ENCODE peak calls at places on chromosomes 7 and 10, in four cellular contexts. One of them, this sample, is unnamed. For H3K79me2, the result is how much of the 10 kb centered on the place peaks cover.

GRCh38 chr10:12902135-12902572 is 99.4 kb downstream of the CCDC3 start:
- DNase-seq in mesendoderm: peak
- DNase-seq in trophoblast cell: no peak
- DNase-seq in H1: peak
- DNase-seq in this sample: peak

GRCh38 chr7:51471199-51472016 is 154.8 kb upstream of the COBL start:
- DNase-seq in mesendoderm: peak
- DNase-seq in trophoblast cell: no peak
- DNase-seq in H1: peak
- DNase-seq in this sample: peak

GRCh38 chr10:62744136-62744535 is 60.4 kb upstream of the ADO start:
- DNase-seq in mesendoderm: no peak
- DNase-seq in trophoblast cell: no peak
- DNase-seq in H1: no peak
- DNase-seq in this sample: no peak

GRCh38 chr7:128724743-128725142 is 14.4 kb upstream of the CALU start:
- DNase-seq in mesendoderm: no peak
- DNase-seq in trophoblast cell: no peak
- DNase-seq in H1: no peak
- DNase-seq in this sample: no peak

GRCh38 chr7:124452176-124452575 is 313.4 kb downstream of the GPR37 start:
- DNase-seq in mesendoderm: no peak
- DNase-seq in trophoblast cell: no peak
- DNase-seq in H1: no peak
- DNase-seq in this sample: no peak

GRCh38 chr7:156474241-156474743 is 166.3 kb upstream of the RNF32 start:
- DNase-seq in mesendoderm: no peak
- DNase-seq in trophoblast cell: no peak
- DNase-seq in H1: no peak
- DNase-seq in this sample: no peak

GRCh38 chr7:44072364-44073231 is 7.2 kb upstream of the PGAM2 start:
- DNase-seq in mesendoderm: peak
- DNase-seq in trophoblast cell: peak
- DNase-seq in H1: peak
- DNase-seq in this sample: peak

GRCh38 chr10:119006451-119007210 is 22.9 kb upstream of the NANOS1 start:
- DNase-seq in mesendoderm: no peak
- DNase-seq in trophoblast cell: peak
- DNase-seq in H1: no peak
- DNase-seq in this sample: no peak

GRCh38 chr7:2032030-2032875 is 200.5 kb downstream of the MAD1L1 start:
- DNase-seq in mesendoderm: peak
- DNase-seq in trophoblast cell: no peak
- DNase-seq in H1: no peak
- DNase-seq in this sample: no peak

GRCh38 chr10:29481906-29482440 is 152.8 kb downstream of the SVIL start:
- DNase-seq in mesendoderm: no peak
- DNase-seq in trophoblast cell: no peak
- DNase-seq in H1: no peak
- DNase-seq in this sample: no peak

GRCh38 chr7:12970626-12971025 is 283.2 kb downstream of the ARL4A start:
- DNase-seq in mesendoderm: no peak
- DNase-seq in trophoblast cell: no peak
- DNase-seq in H1: no peak
- DNase-seq in this sample: no peak

GRCh38 chr10:104780946-104781345 is 139.9 kb downstream of the SORCS3 start:
- DNase-seq in mesendoderm: no peak
- DNase-seq in trophoblast cell: no peak
- DNase-seq in H1: no peak
- DNase-seq in this sample: no peak

GRCh38 chr7:73606801-73607691 is 17.3 kb downstream of the MLXIPL start:
- DNase-seq in mesendoderm: peak
- DNase-seq in trophoblast cell: no peak
- DNase-seq in H1: peak
- DNase-seq in this sample: peak

GRCh38 chr10:79442171-79443040 is 3.0 kb downstream of the ZCCHC24 start:
- DNase-seq in mesendoderm: no peak
- DNase-seq in trophoblast cell: no peak
- DNase-seq in H1: no peak
- DNase-seq in this sample: no peak

GRCh38 chr7:34137176-34137575 is 231.8 kb downstream of the BMPER start:
- DNase-seq in mesendoderm: no peak
- DNase-seq in trophoblast cell: no peak
- DNase-seq in H1: no peak
- DNase-seq in this sample: no peak

GRCh38 chr7:144834516-144835165 is 1.2 kb downstream of the TPK1 start:
- DNase-seq in mesendoderm: no peak
- DNase-seq in trophoblast cell: peak
- DNase-seq in H1: no peak
- DNase-seq in this sample: no peak

GRCh38 chr7:77328669-77329068 is 87.5 kb downstream of the GSAP start:
- DNase-seq in mesendoderm: no peak
- DNase-seq in trophoblast cell: no peak
- DNase-seq in H1: no peak
- DNase-seq in this sample: no peak

GRCh38 chr10:24603333-24603732 is 120.4 kb downstream of the ARHGAP21 start:
- DNase-seq in mesendoderm: no peak
- DNase-seq in trophoblast cell: no peak
- DNase-seq in H1: no peak
- DNase-seq in this sample: no peak

GRCh38 chr10:119665901-119666708 is 14.9 kb downstream of the BAG3 start:
- DNase-seq in mesendoderm: no peak
- DNase-seq in trophoblast cell: peak
- DNase-seq in H1: no peak
- DNase-seq in this sample: no peak

GRCh38 chr10:96352587-96352986 is 6.2 kb downstream of the OPALIN start:
- DNase-seq in mesendoderm: no peak
- DNase-seq in trophoblast cell: no peak
- DNase-seq in H1: no peak
- DNase-seq in this sample: no peak

GRCh38 chr7:18574676-18575075 is 79.1 kb downstream of the HDAC9 start:
- DNase-seq in mesendoderm: no peak
- DNase-seq in trophoblast cell: no peak
- DNase-seq in H1: no peak
- DNase-seq in this sample: no peak
- H4K8ac ChIP-seq in mesendoderm: no peak
- H4K8ac ChIP-seq in trophoblast cell: no peak
- H4K8ac ChIP-seq in H1: no peak
- H4K8ac ChIP-seq in this sample: no peak

DNA sequence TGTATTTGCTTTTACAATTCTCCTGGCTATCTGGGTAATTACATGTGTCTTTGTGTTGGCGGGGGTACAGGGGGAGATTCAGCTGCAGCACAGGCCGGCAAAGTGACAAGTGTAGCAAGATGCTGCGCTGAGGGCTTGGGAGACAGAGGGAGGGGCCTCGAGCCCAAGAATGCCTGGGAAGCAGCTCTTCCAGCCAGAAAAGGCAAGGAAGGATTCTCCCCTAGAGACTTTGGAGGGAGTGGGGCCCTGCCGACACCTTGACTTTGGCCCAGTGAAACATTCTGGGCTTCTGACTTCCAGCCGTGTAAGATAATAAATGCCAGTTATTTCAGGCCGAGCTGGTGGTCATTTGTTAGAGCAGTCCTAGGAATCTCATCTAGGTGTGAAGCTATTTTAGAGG is 7.2 kb upstream of the REPIN1 start:
- DNase-seq in mesendoderm: no peak
- DNase-seq in trophoblast cell: no peak
- DNase-seq in H1: no peak
- DNase-seq in this sample: peak
- H3K79me2 ChIP-seq in mesendoderm: under half
- H3K79me2 ChIP-seq in trophoblast cell: under half
- H3K79me2 ChIP-seq in H1: under half
- H3K79me2 ChIP-seq in this sample: under half

DNA sequence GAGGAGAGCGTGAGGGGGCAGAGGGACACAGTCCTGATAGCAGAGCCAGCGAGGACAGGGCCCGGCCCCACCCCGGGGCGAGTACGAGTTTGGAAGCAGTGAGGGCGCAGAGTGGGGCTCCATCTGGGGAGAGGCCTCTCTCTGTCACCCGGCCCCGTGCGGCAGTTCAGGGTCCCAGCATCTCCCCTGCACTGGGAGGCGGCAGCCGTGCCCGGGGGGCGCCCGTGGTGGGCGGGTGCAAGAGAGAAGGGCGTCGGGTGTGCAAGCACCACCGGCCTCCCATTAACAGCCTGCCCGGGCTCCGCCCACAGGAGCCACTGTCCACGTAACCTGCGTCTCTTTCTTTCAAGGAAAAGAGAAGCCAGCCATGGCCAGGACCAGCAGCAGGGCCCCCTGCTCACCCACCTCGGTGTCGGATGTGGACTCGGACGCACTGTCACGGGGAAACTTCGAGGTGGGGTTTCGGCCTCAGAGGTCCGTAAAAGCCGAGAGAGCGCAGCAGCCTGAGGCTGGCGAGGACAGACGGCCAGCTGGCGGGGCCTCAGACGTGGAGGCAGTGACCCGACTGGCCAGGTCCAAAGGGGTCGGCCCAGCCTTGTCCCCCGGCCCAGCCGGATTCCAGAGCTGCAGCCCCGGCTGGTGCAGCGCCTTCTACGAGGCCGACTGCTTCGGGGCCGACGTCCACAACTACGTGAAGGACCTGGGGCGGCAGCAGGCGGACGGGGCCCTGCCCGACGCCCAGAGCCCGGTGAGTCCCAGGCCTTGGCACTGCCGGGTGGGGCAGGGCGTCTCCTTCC is 28.7 kb upstream of the UTF1 start:
- DNase-seq in mesendoderm: no peak
- DNase-seq in trophoblast cell: no peak
- DNase-seq in H1: no peak
- DNase-seq in this sample: no peak
- H4K8ac ChIP-seq in mesendoderm: no peak
- H4K8ac ChIP-seq in trophoblast cell: no peak
- H4K8ac ChIP-seq in H1: no peak
- H4K8ac ChIP-seq in this sample: no peak

GRCh38 chr10:112385143-112385695 is 11.3 kb downstream of the ACSL5 start:
- DNase-seq in mesendoderm: no peak
- DNase-seq in trophoblast cell: peak
- DNase-seq in H1: no peak
- DNase-seq in this sample: no peak
- H3K79me2 ChIP-seq in mesendoderm: under half
- H3K79me2 ChIP-seq in trophoblast cell: under half
- H3K79me2 ChIP-seq in H1: under half
- H3K79me2 ChIP-seq in this sample: under half

DNA sequence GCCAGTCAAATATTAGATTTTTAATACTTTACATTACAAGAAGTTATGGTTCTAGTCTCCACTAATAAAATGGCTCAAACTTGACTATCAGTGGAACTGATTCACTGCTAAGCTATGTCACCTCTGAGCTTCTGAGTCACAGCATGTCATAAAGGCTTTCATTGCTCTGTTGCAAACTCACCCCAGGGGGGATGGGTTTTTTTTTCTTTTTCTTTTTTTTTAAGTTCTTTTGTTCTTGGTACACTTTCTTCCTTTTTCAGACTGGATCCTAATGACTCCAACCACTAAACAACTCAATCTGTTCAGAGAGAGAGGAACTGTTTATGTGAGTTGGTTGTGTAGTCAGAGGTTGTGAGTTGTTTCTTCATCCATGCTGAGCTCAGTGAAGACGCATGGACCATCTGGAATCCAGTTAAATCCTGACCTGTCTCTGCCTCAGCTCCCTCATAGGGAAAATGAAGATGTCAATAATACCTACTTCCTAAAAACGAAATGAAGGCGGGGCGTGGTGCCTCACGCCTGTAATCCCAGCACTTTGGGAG is 11.0 kb downstream of the MYOF start:
- DNase-seq in mesendoderm: peak
- DNase-seq in trophoblast cell: peak
- DNase-seq in H1: no peak
- DNase-seq in this sample: no peak
- H4K8ac ChIP-seq in mesendoderm: no peak
- H4K8ac ChIP-seq in trophoblast cell: peak
- H4K8ac ChIP-seq in H1: no peak
- H4K8ac ChIP-seq in this sample: no peak

GRCh38 chr7:54725255-54725654 is 33.8 kb downstream of the SEC61G start:
- DNase-seq in mesendoderm: no peak
- DNase-seq in trophoblast cell: no peak
- DNase-seq in H1: no peak
- DNase-seq in this sample: no peak

GRCh38 chr7:54719974-54720373 is 39.0 kb downstream of the SEC61G start:
- DNase-seq in mesendoderm: no peak
- DNase-seq in trophoblast cell: no peak
- DNase-seq in H1: no peak
- DNase-seq in this sample: no peak

GRCh38 chr7:54719425-54719824 is 39.6 kb downstream of the SEC61G start:
- DNase-seq in mesendoderm: no peak
- DNase-seq in trophoblast cell: no peak
- DNase-seq in H1: no peak
- DNase-seq in this sample: no peak

GRCh38 chr7:54722026-54722425 is 37.0 kb downstream of the SEC61G start:
- DNase-seq in mesendoderm: no peak
- DNase-seq in trophoblast cell: no peak
- DNase-seq in H1: no peak
- DNase-seq in this sample: no peak

GRCh38 chr7:54722502-54722901 is 36.5 kb downstream of the SEC61G start:
- DNase-seq in mesendoderm: no peak
- DNase-seq in trophoblast cell: no peak
- DNase-seq in H1: no peak
- DNase-seq in this sample: no peak
- H3K79me2 ChIP-seq in mesendoderm: under half
- H3K79me2 ChIP-seq in trophoblast cell: under half
- H3K79me2 ChIP-seq in H1: under half
- H3K79me2 ChIP-seq in this sample: under half

GRCh38 chr7:37031571-37032257 is 307.4 kb upstream of the AOAH start:
- DNase-seq in mesendoderm: peak
- DNase-seq in trophoblast cell: peak
- DNase-seq in H1: no peak
- DNase-seq in this sample: peak
- H4K8ac ChIP-seq in mesendoderm: peak
- H4K8ac ChIP-seq in trophoblast cell: peak
- H4K8ac ChIP-seq in H1: no peak
- H4K8ac ChIP-seq in this sample: no peak

DNA sequence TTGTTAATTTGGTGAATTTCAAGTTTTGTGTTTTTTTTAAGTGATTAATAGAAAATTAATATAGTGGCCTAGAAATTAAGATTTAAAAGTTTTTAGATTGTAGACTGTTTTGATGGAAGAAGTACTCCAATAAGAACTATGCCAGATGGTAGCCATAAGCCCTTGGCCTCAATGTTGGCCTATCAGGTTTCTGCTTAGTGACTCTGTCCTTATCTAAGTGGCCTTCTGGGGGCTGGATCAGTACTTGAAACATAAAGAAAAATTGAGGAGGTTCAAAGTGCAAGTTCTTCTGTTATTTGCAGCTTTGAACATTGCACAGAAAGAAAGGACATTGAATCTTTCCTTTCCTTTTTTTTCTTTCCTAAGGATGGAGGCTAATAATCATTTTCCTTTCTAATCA is 9.9 kb downstream of the CCDC126 start:
- DNase-seq in mesendoderm: no peak
- DNase-seq in trophoblast cell: no peak
- DNase-seq in H1: no peak
- DNase-seq in this sample: no peak
- H3K79me2 ChIP-seq in mesendoderm: under half
- H3K79me2 ChIP-seq in trophoblast cell: under half
- H3K79me2 ChIP-seq in H1: under half
- H3K79me2 ChIP-seq in this sample: under half

GRCh38 chr7:46544396-46545008 is 623.4 kb upstream of the IGFBP3 start:
- DNase-seq in mesendoderm: peak
- DNase-seq in trophoblast cell: no peak
- DNase-seq in H1: no peak
- DNase-seq in this sample: no peak
- H4K8ac ChIP-seq in mesendoderm: no peak
- H4K8ac ChIP-seq in trophoblast cell: no peak
- H4K8ac ChIP-seq in H1: no peak
- H4K8ac ChIP-seq in this sample: no peak